ENCODE peak calls at places on chromosomes 4 and X, in five cellular contexts. V, R, C, F and P are unnamed samples.

GRCh38 chr4:159145318-159146006 is 42.6 kb downstream of the RAPGEF2 start:
- DNase-seq in V (no peak), R (no peak), C (no peak), F (no peak), P (no peak)

GRCh38 chrX:24259544-24260240 is 54.2 kb downstream of the SUPT20HL2 start:
- DNase-seq in V (peak), R (peak), C (peak), F (peak), P (peak)

GRCh38 chr4:118865091-118865708 is 23.5 kb upstream of the SYNPO2 start:
- DNase-seq in V (peak), R (peak), C (peak), F (peak), P (peak)

GRCh38 chrX:100048156-100048555 is 361.9 kb downstream of the PCDH19 start:
- DNase-seq in V (no peak), R (no peak), C (no peak), F (no peak), P (no peak)

GRCh38 chr4:13102344-13102743 is 381.8 kb downstream of the RAB28 start:
- DNase-seq in V (no peak), R (no peak), C (no peak), F (no peak), P (peak)

GRCh38 chr4:82713856-82714255 is 84.7 kb downstream of the SCD5 start:
- DNase-seq in V (no peak), R (no peak), C (peak), F (no peak), P (peak)

GRCh38 chrX:3184176-3184930 is 143.1 kb downstream of the ARSF start:
- DNase-seq in V (peak), R (no peak), C (no peak), F (no peak), P (peak)

GRCh38 chrX:19772759-19773623 is 114.4 kb downstream of the SH3KBP1 start:
- DNase-seq in V (peak), R (peak), C (no peak), F (no peak), P (no peak)

GRCh38 chr4:73669410-73670183 is 49.4 kb upstream of the RASSF6 start:
- DNase-seq in V (peak), R (no peak), C (no peak), F (no peak), P (no peak)

GRCh38 chr4:7750972-7751371 is 188.7 kb downstream of the AFAP1 start:
- DNase-seq in V (no peak), R (no peak), C (no peak), F (no peak), P (no peak)

GRCh38 chrX:84240848-84241565 is 53.0 kb upstream of the RPS6KA6 start:
- DNase-seq in V (peak), R (no peak), C (no peak), F (no peak), P (peak)

GRCh38 chr4:8198206-8198905 is 734 bp upstream of the SH3TC1 start:
- DNase-seq in V (no peak), R (peak), C (peak), F (no peak), P (no peak)

GRCh38 chr4:15681067-15681371 is 608 bp upstream of the FAM200B start:
- DNase-seq in V (no peak), R (no peak), C (no peak), F (no peak), P (no peak)

GRCh38 chr4:137707626-137708025 is 175.3 kb upstream of the PCDH18 start:
- DNase-seq in V (peak), R (peak), C (peak), F (no peak), P (peak)

GRCh38 chrX:119249836-119250340 is 13.8 kb downstream of the PGRMC1 start:
- DNase-seq in V (peak), R (no peak), C (no peak), F (no peak), P (peak)

GRCh38 chr4:182141046-182141445 is 102.2 kb upstream of the TENM3 start:
- DNase-seq in V (peak), R (no peak), C (no peak), F (peak), P (no peak)

GRCh38 chr4:53717064-53717549 is 125.8 kb upstream of the LNX1 start:
- DNase-seq in V (peak), R (no peak), C (no peak), F (no peak), P (peak)

GRCh38 chr4:187547281-187547680 is 448.3 kb upstream of the ZFP42 start:
- DNase-seq in V (no peak), R (no peak), C (peak), F (no peak), P (no peak)

GRCh38 chr4:26226978-26227377 is 93.8 kb upstream of the RBPJ start:
- DNase-seq in V (no peak), R (no peak), C (no peak), F (no peak), P (no peak)

GRCh38 chr4:113471141-113471860 is 290.2 kb downstream of the CAMK2D start:
- DNase-seq in V (no peak), R (no peak), C (no peak), F (no peak), P (peak)

GRCh38 chr4:81460837-81461233 is 10.9 kb downstream of the RASGEF1B start:
- DNase-seq in V (no peak), R (no peak), C (no peak), F (no peak), P (no peak)

GRCh38 chr4:8594097-8595038 is 1.8 kb downstream of the CPZ start:
- DNase-seq in V (peak), R (peak), C (peak), F (peak), P (peak)

GRCh38 chr4:100657187-100657586 is 139.4 kb upstream of the EMCN start:
- DNase-seq in V (no peak), R (peak), C (peak), F (no peak), P (peak)

GRCh38 chr4:128386761-128387599 is 99.4 kb upstream of the PGRMC2 start:
- DNase-seq in V (peak), R (peak), C (peak), F (no peak), P (peak)

GRCh38 chr4:34733185-34733916 is 1511.0 kb downstream of the ARAP2 start:
- DNase-seq in V (no peak), R (no peak), C (no peak), F (no peak), P (no peak)

GRCh38 chrX:5632061-5632614 is 596.5 kb downstream of the NLGN4X start:
- DNase-seq in V (no peak), R (no peak), C (no peak), F (peak), P (no peak)

GRCh38 chr4:164730705-164731393 is 23.1 kb upstream of the SMIM31 start:
- DNase-seq in V (no peak), R (no peak), C (no peak), F (no peak), P (no peak)

GRCh38 chrX:133482345-133483041 is 67.2 kb upstream of the GPC4 start:
- DNase-seq in V (peak), R (no peak), C (peak), F (no peak), P (peak)

GRCh38 chr4:122922877-122923511 is 597 bp upstream of the NUDT6 start:
- DNase-seq in V (peak), R (peak), C (peak), F (peak), P (peak)

GRCh38 chrX:18828832-18829404 is 121.5 kb downstream of the PPEF1 start:
- DNase-seq in V (peak), R (no peak), C (peak), F (no peak), P (no peak)

GRCh38 chrX:72316408-72317079 is 10.8 kb upstream of the CITED1 start:
- DNase-seq in V (no peak), R (no peak), C (no peak), F (no peak), P (no peak)

GRCh38 chr4:67762091-67762490 is 7.9 kb upstream of the GNRHR start:
- DNase-seq in V (peak), R (peak), C (no peak), F (no peak), P (peak)

GRCh38 chr4:76028242-76028859 is 5.1 kb upstream of the CXCL10 start:
- DNase-seq in V (peak), R (peak), C (peak), F (no peak), P (peak)

GRCh38 chr4:47696823-47697222 is 141.0 kb downstream of the CORIN start:
- DNase-seq in V (no peak), R (no peak), C (no peak), F (no peak), P (no peak)

GRCh38 chrX:13574600-13574999 is 5.2 kb downstream of the EGFL6 start:
- DNase-seq in V (no peak), R (no peak), C (no peak), F (no peak), P (no peak)

GRCh38 chrX:13571136-13571535 is 1.7 kb downstream of the EGFL6 start:
- DNase-seq in V (no peak), R (no peak), C (no peak), F (no peak), P (no peak)

GRCh38 chrX:13570245-13570573 is 808 bp downstream of the EGFL6 start:
- DNase-seq in V (no peak), R (no peak), C (no peak), F (peak), P (no peak)

DNA sequence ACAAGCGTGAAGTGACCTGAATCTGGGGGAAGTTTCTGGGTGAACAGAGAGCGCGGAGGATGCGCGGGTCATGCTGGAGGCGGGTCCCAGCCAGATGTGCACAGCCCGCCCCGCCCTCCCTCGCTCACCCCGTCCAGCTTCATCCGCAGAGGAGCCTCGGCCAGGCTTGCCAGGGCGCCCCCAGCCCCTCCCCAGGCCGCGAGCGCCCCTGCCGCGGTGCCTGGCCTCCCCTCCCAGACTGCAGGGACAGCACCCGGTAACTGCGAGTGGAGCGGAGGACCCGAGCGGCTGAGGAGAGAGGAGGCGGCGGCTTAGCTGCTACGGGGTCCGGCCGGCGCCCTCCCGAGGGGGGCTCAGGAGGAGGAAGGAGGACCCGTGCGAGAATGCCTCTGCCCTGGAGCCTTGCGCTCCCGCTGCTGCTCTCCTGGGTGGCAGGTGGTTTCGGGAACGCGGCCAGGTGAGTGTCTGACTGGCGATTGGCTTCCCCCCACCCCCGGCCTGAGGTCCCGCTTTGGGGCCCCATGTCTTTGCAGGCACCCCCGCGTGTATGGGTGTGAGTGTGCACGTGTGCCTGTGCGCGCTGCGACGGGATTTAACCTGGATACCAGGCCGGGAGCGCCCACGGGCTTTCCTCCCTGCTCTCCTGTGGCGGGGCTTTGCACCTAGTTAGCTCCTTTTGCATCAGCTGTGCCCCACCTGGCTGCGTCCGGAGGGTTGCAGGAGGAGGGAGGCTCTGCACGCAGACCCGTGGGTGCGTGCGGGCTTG is at the start of gene EGFL6:
- DNase-seq in V (no peak), R (no peak), C (no peak), F (peak), P (no peak)
- TF ChIP-seq EZH2 in V (no peak), R (peak), C (no peak), F (peak), P (peak)

DNA sequence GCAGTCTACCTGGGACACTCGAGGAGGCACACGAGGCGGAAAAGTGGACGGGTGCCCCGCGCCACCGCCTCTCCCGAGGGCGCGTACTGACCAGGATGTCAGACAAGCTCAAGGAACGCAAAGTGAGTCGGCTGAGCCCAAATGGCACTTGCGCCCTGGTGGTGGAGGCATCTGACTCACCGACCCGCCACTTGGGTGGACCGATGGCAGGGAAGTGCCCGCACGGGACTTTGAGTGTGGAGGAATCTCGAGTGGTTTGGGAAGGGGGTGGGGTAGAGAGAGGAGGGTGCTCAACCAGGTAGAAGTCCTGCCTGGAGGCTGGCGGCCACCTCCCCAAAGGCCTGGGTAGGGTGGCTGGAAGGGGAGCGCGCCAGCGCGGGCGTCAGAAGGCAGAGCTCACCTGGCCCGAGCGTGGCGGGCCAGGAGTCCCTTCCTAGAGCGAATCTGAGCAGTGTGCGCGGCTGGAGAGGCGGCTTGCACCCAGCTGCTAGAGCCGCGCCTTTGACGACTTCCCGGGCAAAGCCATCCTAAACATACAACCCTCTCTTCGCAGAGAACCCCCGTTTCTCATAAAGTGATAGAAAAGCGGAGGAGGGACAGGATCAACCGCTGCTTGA is 652 bp downstream of the HELT start:
- DNase-seq in V (no peak), R (no peak), C (peak), F (peak), P (no peak)
- TF ChIP-seq EZH2 in V (no peak), R (peak), C (peak), F (peak), P (peak)

GRCh38 chr4:184540307-184540706 is 66.0 kb upstream of the IRF2 start:
- DNase-seq in V (no peak), R (no peak), C (no peak), F (no peak), P (no peak)
- TF ChIP-seq EZH2 in V (no peak), R (no peak), C (no peak), F (no peak), P (no peak)

DNA sequence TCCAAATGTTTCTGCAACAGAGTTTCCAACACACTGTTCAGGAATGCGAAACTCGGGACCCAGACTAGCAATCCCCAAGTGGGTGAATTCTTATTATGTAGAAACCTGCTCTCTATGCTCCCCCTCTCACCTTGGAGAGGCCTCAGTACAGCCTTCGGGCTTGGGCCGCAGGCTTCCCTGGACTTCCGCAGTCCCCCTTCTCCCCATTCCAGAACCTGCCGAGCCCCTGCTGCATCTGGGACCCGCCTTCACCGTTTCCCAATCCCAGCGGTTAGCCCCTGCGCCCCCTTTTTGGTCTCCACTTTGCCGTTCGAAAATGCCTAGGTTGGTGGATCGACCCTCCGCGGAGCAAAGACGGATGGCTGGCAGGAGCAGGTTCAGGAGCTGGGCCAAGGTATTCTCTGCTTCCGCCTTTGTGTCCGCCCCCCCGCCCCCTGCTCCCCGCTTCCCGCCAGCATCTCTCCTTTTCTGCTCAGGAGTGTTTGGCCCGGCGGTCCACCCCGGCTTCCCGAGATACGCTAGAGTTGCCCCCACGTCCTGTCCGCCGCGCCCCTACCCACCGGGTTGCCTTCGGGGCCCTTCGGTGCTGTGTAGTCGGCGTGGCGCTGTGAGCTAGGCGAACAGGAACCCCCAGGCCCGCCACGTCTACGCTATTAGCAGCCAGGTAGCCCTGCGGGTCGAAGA is 11.5 kb downstream of the HAND2 start:
- DNase-seq in V (no peak), R (no peak), C (no peak), F (peak), P (no peak)
- TF ChIP-seq EZH2 in V (no peak), R (peak), C (no peak), F (peak), P (peak)

GRCh38 chr4:1683371-1683902 is 676 bp downstream of the FAM53A start:
- DNase-seq in V (peak), R (peak), C (peak), F (no peak), P (peak)
- TF ChIP-seq EZH2 in V (no peak), R (no peak), C (no peak), F (peak), P (no peak)

GRCh38 chrX:107675365-107675654 is 47.0 kb downstream of the PRPS1 start:
- DNase-seq in V (no peak), R (no peak), C (no peak), F (no peak), P (no peak)

GRCh38 chrX:107673401-107673800 is 45.1 kb downstream of the PRPS1 start:
- DNase-seq in V (no peak), R (no peak), C (no peak), F (no peak), P (no peak)

GRCh38 chrX:107673933-107674479 is 45.7 kb downstream of the PRPS1 start:
- DNase-seq in V (peak), R (peak), C (peak), F (peak), P (peak)

GRCh38 chrX:107674480-107675364 is 46.4 kb downstream of the PRPS1 start:
- DNase-seq in V (peak), R (no peak), C (peak), F (no peak), P (peak)

GRCh38 chrX:107672955-107673378 is 44.7 kb downstream of the PRPS1 start:
- DNase-seq in V (peak), R (peak), C (peak), F (peak), P (peak)
- TF ChIP-seq EZH2 in V (no peak), R (no peak), C (no peak), F (no peak), P (no peak)

DNA sequence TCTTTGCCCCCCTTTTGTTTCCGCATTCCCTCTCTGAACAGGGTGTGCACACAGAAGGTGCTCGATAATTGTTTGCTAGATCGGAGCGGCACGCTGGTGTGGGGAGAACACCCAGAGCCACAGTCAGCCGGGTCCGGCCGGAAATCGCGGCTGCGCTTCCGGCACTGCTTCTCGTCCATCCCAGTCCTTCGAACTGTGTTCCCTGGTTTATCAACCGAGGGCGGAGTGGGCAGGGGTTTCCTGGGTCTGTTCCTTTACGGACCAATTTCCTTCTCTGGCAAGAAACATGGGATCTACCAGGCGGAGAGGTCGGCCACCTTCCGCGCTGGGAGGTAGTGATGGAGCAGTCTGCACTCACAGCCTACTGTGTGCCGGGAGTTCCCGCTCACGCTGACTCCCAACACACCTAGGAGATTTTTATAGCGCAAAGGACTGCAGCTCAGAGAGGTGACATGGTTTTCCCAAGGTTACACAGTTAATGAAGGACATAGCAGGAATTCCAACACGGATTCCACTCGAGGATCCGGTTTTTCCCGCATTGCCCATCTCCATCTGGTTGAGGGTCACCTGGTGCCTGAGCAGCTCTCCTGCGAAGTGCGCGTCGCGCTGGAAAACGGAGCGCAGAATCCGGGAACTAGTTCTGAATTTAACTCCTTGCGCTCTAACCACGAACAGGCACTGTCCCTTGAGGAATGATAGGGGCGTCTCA is 6.8 kb downstream of the MSX1 start:
- DNase-seq in V (no peak), R (no peak), C (no peak), F (peak), P (no peak)
- TF ChIP-seq EZH2 in V (peak), R (peak), C (peak), F (no peak), P (no peak)

GRCh38 chr4:55177461-55177860 is 52.1 kb upstream of the KDR start:
- DNase-seq in V (no peak), R (no peak), C (no peak), F (no peak), P (no peak)
- TF ChIP-seq EZH2 in V (no peak), R (no peak), C (no peak), F (no peak), P (no peak)

DNA sequence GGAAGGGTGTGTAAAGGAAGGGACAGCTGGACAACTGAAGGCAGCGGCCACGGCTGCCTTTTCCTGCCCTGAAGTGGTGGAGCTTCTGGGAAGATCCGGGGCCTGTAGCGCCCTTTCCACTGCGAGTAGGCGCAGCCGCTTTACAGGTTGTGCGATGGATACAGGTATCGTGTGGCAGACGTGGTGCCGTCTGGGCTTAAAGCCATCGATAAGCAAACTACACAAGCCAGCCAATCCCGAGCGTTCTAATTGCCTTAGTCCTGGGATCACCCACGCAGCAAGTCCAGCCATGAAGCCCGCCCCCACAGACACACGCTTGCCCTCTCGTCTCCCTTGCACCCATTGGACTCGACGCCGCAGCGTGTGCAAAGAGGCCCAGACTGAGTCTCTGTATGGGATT is 15.4 kb downstream of the NKX6-1 start:
- DNase-seq in V (no peak), R (no peak), C (no peak), F (no peak), P (no peak)
- TF ChIP-seq EZH2 in V (no peak), R (no peak), C (peak), F (no peak), P (no peak)